ENCODE peak calls at places on chromosomes 1 and 21, in nine cellular contexts. One of them, this sample, is unnamed.

GRCh38 chr1:201009967-201010645 is 13.4 kb downstream of the KIF21B start:
- DNase-seq in spleen: peak; percentile 69
- DNase-seq in ovary: no peak
- DNase-seq in lower lobe of right lung: peak; percentile 31
- DNase-seq in right atrium auricular region: no peak
- DNase-seq in lung: no peak
- DNase-seq in naive thymus-derived CD4-positive, alpha-beta T cell: no peak
- DNase-seq in AG04450: no peak
- DNase-seq in upper lobe of right lung: no peak
- DNase-seq in this sample: no peak

GRCh38 chr1:246933893-246934292 is 2.1 kb upstream of the AHCTF1 start:
- DNase-seq in lung: no peak
- DNase-seq in ovary: no peak
- DNase-seq in right atrium auricular region: no peak
- DNase-seq in upper lobe of right lung: no peak
- DNase-seq in naive thymus-derived CD4-positive, alpha-beta T cell: no peak
- DNase-seq in lower lobe of right lung: no peak
- DNase-seq in spleen: no peak
- DNase-seq in AG04450: no peak
- DNase-seq in this sample: no peak

GRCh38 chr1:160707171-160708109 is 4.2 kb downstream of the CD48 start:
- DNase-seq in lung: no peak
- DNase-seq in lower lobe of right lung: no peak
- DNase-seq in right atrium auricular region: no peak
- DNase-seq in ovary: no peak
- DNase-seq in upper lobe of right lung: no peak
- DNase-seq in AG04450: no peak
- DNase-seq in spleen: no peak
- DNase-seq in naive thymus-derived CD4-positive, alpha-beta T cell: no peak
- DNase-seq in this sample: no peak

GRCh38 chr1:90761781-90762589 is 44.9 kb upstream of the BARHL2 start:
- DNase-seq in lower lobe of right lung: no peak
- DNase-seq in ovary: no peak
- DNase-seq in right atrium auricular region: no peak
- DNase-seq in upper lobe of right lung: no peak
- DNase-seq in AG04450: no peak
- DNase-seq in lung: no peak
- DNase-seq in spleen: no peak
- DNase-seq in naive thymus-derived CD4-positive, alpha-beta T cell: no peak
- DNase-seq in this sample: no peak

GRCh38 chr21:45497846-45498645 is 44.2 kb downstream of the SLC19A1 start:
- DNase-seq in naive thymus-derived CD4-positive, alpha-beta T cell: no peak
- DNase-seq in right atrium auricular region: no peak
- DNase-seq in upper lobe of right lung: peak; percentile 51
- DNase-seq in lung: no peak
- DNase-seq in lower lobe of right lung: peak; percentile 31
- DNase-seq in ovary: peak; percentile 4
- DNase-seq in spleen: peak; percentile 58
- DNase-seq in AG04450: no peak
- DNase-seq in this sample: no peak

GRCh38 chr1:9346566-9346965 is 53.9 kb downstream of the SPSB1 start:
- DNase-seq in ovary: no peak
- DNase-seq in naive thymus-derived CD4-positive, alpha-beta T cell: no peak
- DNase-seq in spleen: no peak
- DNase-seq in AG04450: no peak
- DNase-seq in upper lobe of right lung: no peak
- DNase-seq in lung: no peak
- DNase-seq in lower lobe of right lung: no peak
- DNase-seq in right atrium auricular region: no peak
- DNase-seq in this sample: no peak

GRCh38 chr1:187390157-187390556 is 561.4 kb downstream of the PLA2G4A start:
- DNase-seq in naive thymus-derived CD4-positive, alpha-beta T cell: no peak
- DNase-seq in lung: no peak
- DNase-seq in ovary: no peak
- DNase-seq in AG04450: no peak
- DNase-seq in spleen: no peak
- DNase-seq in upper lobe of right lung: no peak
- DNase-seq in right atrium auricular region: no peak
- DNase-seq in lower lobe of right lung: no peak
- DNase-seq in this sample: no peak

GRCh38 chr1:200367841-200368534 is 41.8 kb downstream of the ZNF281 start:
- DNase-seq in right atrium auricular region: no peak
- DNase-seq in lower lobe of right lung: no peak
- DNase-seq in spleen: no peak
- DNase-seq in lung: no peak
- DNase-seq in naive thymus-derived CD4-positive, alpha-beta T cell: no peak
- DNase-seq in AG04450: peak; percentile 33
- DNase-seq in ovary: no peak
- DNase-seq in upper lobe of right lung: no peak
- DNase-seq in this sample: peak; percentile 60

GRCh38 chr1:184664042-184664659 is 90.5 kb downstream of the EDEM3 start:
- DNase-seq in lung: peak; percentile 66
- DNase-seq in right atrium auricular region: peak; percentile 85
- DNase-seq in lower lobe of right lung: peak; percentile 83
- DNase-seq in upper lobe of right lung: peak; percentile 88
- DNase-seq in spleen: peak; percentile 86
- DNase-seq in ovary: peak; percentile 80
- DNase-seq in AG04450: peak; percentile 27
- DNase-seq in naive thymus-derived CD4-positive, alpha-beta T cell: no peak
- DNase-seq in this sample: peak; percentile 86

GRCh38 chr1:54499097-54500029 is 48.7 kb upstream of the ACOT11 start:
- DNase-seq in lung: no peak
- DNase-seq in naive thymus-derived CD4-positive, alpha-beta T cell: no peak
- DNase-seq in spleen: no peak
- DNase-seq in upper lobe of right lung: no peak
- DNase-seq in AG04450: no peak
- DNase-seq in lower lobe of right lung: no peak
- DNase-seq in ovary: peak; percentile 50
- DNase-seq in right atrium auricular region: no peak
- DNase-seq in this sample: peak; percentile 71

GRCh38 chr21:46301759-46302158 is 15.6 kb downstream of the YBEY start:
- DNase-seq in right atrium auricular region: no peak
- DNase-seq in lower lobe of right lung: no peak
- DNase-seq in spleen: no peak
- DNase-seq in ovary: no peak
- DNase-seq in lung: no peak
- DNase-seq in AG04450: no peak
- DNase-seq in naive thymus-derived CD4-positive, alpha-beta T cell: no peak
- DNase-seq in upper lobe of right lung: no peak
- DNase-seq in this sample: no peak

GRCh38 chr1:67162954-67163353 is 3.3 kb upstream of the IL23R start:
- DNase-seq in lung: no peak
- DNase-seq in ovary: no peak
- DNase-seq in spleen: no peak
- DNase-seq in upper lobe of right lung: no peak
- DNase-seq in right atrium auricular region: no peak
- DNase-seq in lower lobe of right lung: no peak
- DNase-seq in AG04450: no peak
- DNase-seq in naive thymus-derived CD4-positive, alpha-beta T cell: no peak
- DNase-seq in this sample: no peak

GRCh38 chr1:156430305-156430704 is 61.3 kb downstream of the RHBG start:
- DNase-seq in ovary: no peak
- DNase-seq in lung: no peak
- DNase-seq in lower lobe of right lung: no peak
- DNase-seq in upper lobe of right lung: no peak
- DNase-seq in AG04450: no peak
- DNase-seq in naive thymus-derived CD4-positive, alpha-beta T cell: no peak
- DNase-seq in right atrium auricular region: no peak
- DNase-seq in spleen: no peak
- DNase-seq in this sample: no peak

GRCh38 chr1:145690587-145691558 is 16.3 kb downstream of the PDZK1 start:
- DNase-seq in ovary: no peak
- DNase-seq in right atrium auricular region: no peak
- DNase-seq in naive thymus-derived CD4-positive, alpha-beta T cell: peak; percentile 6
- DNase-seq in upper lobe of right lung: no peak
- DNase-seq in lung: no peak
- DNase-seq in lower lobe of right lung: no peak
- DNase-seq in spleen: no peak
- DNase-seq in AG04450: peak; percentile 41
- DNase-seq in this sample: no peak

GRCh38 chr1:31669786-31670582 is 25.3 kb upstream of the PEF1 start:
- DNase-seq in naive thymus-derived CD4-positive, alpha-beta T cell: peak; percentile 40
- DNase-seq in spleen: no peak
- DNase-seq in ovary: peak; percentile 84
- DNase-seq in AG04450: no peak
- DNase-seq in right atrium auricular region: peak; percentile 72
- DNase-seq in lower lobe of right lung: peak; percentile 85
- DNase-seq in upper lobe of right lung: peak; percentile 91
- DNase-seq in lung: peak; percentile 86
- DNase-seq in this sample: peak; percentile 58

GRCh38 chr1:185735667-185736105 is 1.5 kb downstream of the HMCN1 start:
- DNase-seq in spleen: no peak
- DNase-seq in upper lobe of right lung: no peak
- DNase-seq in right atrium auricular region: no peak
- DNase-seq in ovary: no peak
- DNase-seq in naive thymus-derived CD4-positive, alpha-beta T cell: no peak
- DNase-seq in lower lobe of right lung: no peak
- DNase-seq in AG04450: no peak
- DNase-seq in lung: no peak
- DNase-seq in this sample: no peak

GRCh38 chr1:44947060-44947773 is 39.2 kb downstream of the EIF2B3 start:
- DNase-seq in lung: no peak
- DNase-seq in right atrium auricular region: no peak
- DNase-seq in lower lobe of right lung: no peak
- DNase-seq in upper lobe of right lung: no peak
- DNase-seq in AG04450: peak; percentile 57
- DNase-seq in spleen: no peak
- DNase-seq in naive thymus-derived CD4-positive, alpha-beta T cell: no peak
- DNase-seq in ovary: peak; percentile 30
- DNase-seq in this sample: no peak

GRCh38 chr1:228410015-228410414 is 3.4 kb upstream of the TRIM11 start:
- DNase-seq in spleen: peak; percentile 61
- DNase-seq in lung: no peak
- DNase-seq in lower lobe of right lung: no peak
- DNase-seq in upper lobe of right lung: peak; percentile 48
- DNase-seq in AG04450: no peak
- DNase-seq in right atrium auricular region: peak; percentile 71
- DNase-seq in naive thymus-derived CD4-positive, alpha-beta T cell: no peak
- DNase-seq in ovary: peak; percentile 54
- DNase-seq in this sample: no peak

GRCh38 chr1:99004270-99005141 is at the start of gene PLPPR5:
- DNase-seq in upper lobe of right lung: peak; percentile 59
- DNase-seq in ovary: no peak
- DNase-seq in spleen: peak; percentile 75
- DNase-seq in right atrium auricular region: no peak
- DNase-seq in AG04450: no peak
- DNase-seq in lung: no peak
- DNase-seq in lower lobe of right lung: no peak
- DNase-seq in naive thymus-derived CD4-positive, alpha-beta T cell: peak; percentile 7
- DNase-seq in this sample: peak; percentile 65
- H3K4me3 ChIP-seq in upper lobe of right lung: peak within 1 kb of the TSS; percentile 21
- H3K4me3 ChIP-seq in ovary: no peak within 1 kb of the TSS
- H3K4me3 ChIP-seq in spleen: peak within 1 kb of the TSS; percentile 13
- H3K4me3 ChIP-seq in right atrium auricular region: peak within 1 kb of the TSS; percentile 17
- H3K4me3 ChIP-seq in AG04450: peak within 1 kb of the TSS; percentile 55
- H3K4me3 ChIP-seq in lung: no peak within 1 kb of the TSS
- H3K4me3 ChIP-seq in lower lobe of right lung: peak within 1 kb of the TSS; percentile 30
- H3K4me3 ChIP-seq in naive thymus-derived CD4-positive, alpha-beta T cell: peak within 1 kb of the TSS; percentile 36
- H3K4me3 ChIP-seq in this sample: peak within 1 kb of the TSS; percentile 60

GRCh38 chr1:64878090-64878489 is 88.3 kb downstream of the JAK1 start:
- DNase-seq in ovary: no peak
- DNase-seq in AG04450: no peak
- DNase-seq in right atrium auricular region: no peak
- DNase-seq in spleen: no peak
- DNase-seq in lower lobe of right lung: no peak
- DNase-seq in lung: no peak
- DNase-seq in naive thymus-derived CD4-positive, alpha-beta T cell: no peak
- DNase-seq in upper lobe of right lung: no peak
- DNase-seq in this sample: no peak
- H3K9me3 ChIP-seq in ovary: no peaks in the 10 kb centered on the region
- H3K9me3 ChIP-seq in AG04450: no peaks in the 10 kb centered on the region
- H3K9me3 ChIP-seq in right atrium auricular region: no peaks in the 10 kb centered on the region
- H3K9me3 ChIP-seq in spleen: no peaks in the 10 kb centered on the region
- H3K9me3 ChIP-seq in lower lobe of right lung: no peaks in the 10 kb centered on the region
- H3K9me3 ChIP-seq in lung: no peaks in the 10 kb centered on the region
- H3K9me3 ChIP-seq in naive thymus-derived CD4-positive, alpha-beta T cell: no peaks in the 10 kb centered on the region
- H3K9me3 ChIP-seq in upper lobe of right lung: no peaks in the 10 kb centered on the region
- H3K9me3 ChIP-seq in this sample: no peaks in the 10 kb centered on the region

GRCh38 chr1:224506141-224506814 is 71.7 kb upstream of the WDR26 start:
- DNase-seq in spleen: no peak
- DNase-seq in AG04450: no peak
- DNase-seq in naive thymus-derived CD4-positive, alpha-beta T cell: no peak
- DNase-seq in ovary: no peak
- DNase-seq in upper lobe of right lung: no peak
- DNase-seq in lung: no peak
- DNase-seq in right atrium auricular region: no peak
- DNase-seq in lower lobe of right lung: no peak
- DNase-seq in this sample: no peak

GRCh38 chr1:224503161-224504118 is 68.8 kb upstream of the WDR26 start:
- DNase-seq in spleen: peak; percentile 88
- DNase-seq in naive thymus-derived CD4-positive, alpha-beta T cell: no peak
- DNase-seq in lower lobe of right lung: peak; percentile 92
- DNase-seq in ovary: peak; percentile 61
- DNase-seq in right atrium auricular region: peak; percentile 95
- DNase-seq in AG04450: peak; percentile 52
- DNase-seq in lung: peak; percentile 89
- DNase-seq in upper lobe of right lung: peak; percentile 90
- DNase-seq in this sample: peak; percentile 92

GRCh38 chr1:224505454-224506093 is 71.0 kb upstream of the WDR26 start:
- DNase-seq in lower lobe of right lung: no peak
- DNase-seq in upper lobe of right lung: no peak
- DNase-seq in ovary: no peak
- DNase-seq in lung: no peak
- DNase-seq in naive thymus-derived CD4-positive, alpha-beta T cell: no peak
- DNase-seq in AG04450: no peak
- DNase-seq in spleen: no peak
- DNase-seq in right atrium auricular region: no peak
- DNase-seq in this sample: no peak

GRCh38 chr1:224502459-224503160 is 68.0 kb upstream of the WDR26 start:
- DNase-seq in right atrium auricular region: no peak
- DNase-seq in lower lobe of right lung: no peak
- DNase-seq in upper lobe of right lung: no peak
- DNase-seq in spleen: no peak
- DNase-seq in naive thymus-derived CD4-positive, alpha-beta T cell: no peak
- DNase-seq in ovary: peak; percentile 16
- DNase-seq in AG04450: no peak
- DNase-seq in lung: no peak
- DNase-seq in this sample: peak; percentile 14

GRCh38 chr1:224504642-224505041 is 70.0 kb upstream of the WDR26 start:
- DNase-seq in lower lobe of right lung: no peak
- DNase-seq in ovary: no peak
- DNase-seq in spleen: no peak
- DNase-seq in naive thymus-derived CD4-positive, alpha-beta T cell: no peak
- DNase-seq in upper lobe of right lung: no peak
- DNase-seq in right atrium auricular region: no peak
- DNase-seq in lung: no peak
- DNase-seq in AG04450: no peak
- DNase-seq in this sample: no peak
- H3K27ac ChIP-seq in lower lobe of right lung: peak overlapping the region; percentile 82
- H3K27ac ChIP-seq in ovary: no peak overlapping the region
- H3K27ac ChIP-seq in spleen: peak overlapping the region; percentile 78
- H3K27ac ChIP-seq in naive thymus-derived CD4-positive, alpha-beta T cell: no peak overlapping the region
- H3K27ac ChIP-seq in upper lobe of right lung: peak overlapping the region; percentile 73
- H3K27ac ChIP-seq in right atrium auricular region: peak overlapping the region; percentile 74
- H3K27ac ChIP-seq in lung: no peak overlapping the region
- H3K27ac ChIP-seq in AG04450: no peak overlapping the region
- H3K27ac ChIP-seq in this sample: no peak overlapping the region

DNA sequence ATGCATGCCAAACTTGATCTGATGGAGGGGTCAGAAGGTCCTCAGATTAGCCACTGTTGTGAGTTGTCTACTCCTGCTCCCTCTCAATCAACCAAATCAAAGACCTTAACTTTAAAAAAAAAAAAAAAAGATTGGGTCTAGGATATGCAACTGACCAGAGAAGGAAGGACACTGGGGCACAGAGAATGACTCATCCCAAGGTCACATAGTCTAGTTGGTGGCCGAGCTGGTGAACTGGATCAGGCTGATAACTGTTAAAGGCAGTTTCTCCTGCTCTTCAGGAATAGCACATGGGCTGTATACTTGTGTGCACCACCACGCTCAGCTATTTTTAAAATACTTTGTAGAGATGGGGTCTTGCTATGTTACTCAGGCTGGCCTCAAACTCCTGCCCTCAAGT is 14.8 kb upstream of the S100A7 start:
- DNase-seq in ovary: no peak
- DNase-seq in lower lobe of right lung: no peak
- DNase-seq in right atrium auricular region: no peak
- DNase-seq in AG04450: no peak
- DNase-seq in spleen: no peak
- DNase-seq in naive thymus-derived CD4-positive, alpha-beta T cell: no peak
- DNase-seq in lung: no peak
- DNase-seq in upper lobe of right lung: no peak
- DNase-seq in this sample: no peak
- H3K4me3 ChIP-seq in ovary: no peak overlapping the region
- H3K4me3 ChIP-seq in lower lobe of right lung: no peak overlapping the region
- H3K4me3 ChIP-seq in right atrium auricular region: no peak overlapping the region
- H3K4me3 ChIP-seq in AG04450: no peak overlapping the region
- H3K4me3 ChIP-seq in spleen: no peak overlapping the region
- H3K4me3 ChIP-seq in naive thymus-derived CD4-positive, alpha-beta T cell: no peak overlapping the region
- H3K4me3 ChIP-seq in lung: no peak overlapping the region
- H3K4me3 ChIP-seq in upper lobe of right lung: no peak overlapping the region
- H3K4me3 ChIP-seq in this sample: no peak overlapping the region